ENCODE peak calls at places on chromosomes 6 and 20, in ten cellular contexts. Y is cerebellum; B is retina; G is activated T-helper 1 cell treated with anti-CD3 and anti-CD28 coated beads, Interleukin-12 subunit alpha, Interleukin-12 subunit beta, Interleukin-2, Interleukin-4 antibody, amounts not matched to agents 30 ng/mL and 10 ng/mL and 1 ng/mL, durations not matched to agents 14 hours and 24 hours and 36 hours; D is A172; W is amniotic epithelial cell; C is NCI-H510A; M is NT2/D1; O is DMS153; J is hippocampal formation. F is an unnamed sample.

GRCh38 chr6:136510782-136511181 is 39.4 kb downstream of the MAP7 start:
- DNase-seq in G (no peak), B (no peak), J (no peak), D (no peak), O (no peak), C (no peak), Y (no peak), M (no peak), W (no peak), F (no peak)

GRCh38 chr6:43801489-43802181 is 31.6 kb downstream of the VEGFA start:
- DNase-seq in Y (peak), M (no peak), J (no peak), B (no peak), G (no peak), W (no peak), O (no peak), C (no peak), D (no peak), F (no peak)

GRCh38 chr6:31776563-31776960 is 566 bp downstream of the VWA7 start:
- DNase-seq in B (no peak), W (no peak), J (no peak), C (peak), O (peak), M (no peak), G (no peak), D (no peak), Y (peak), F (no peak)

GRCh38 chr6:169766232-169766631 is 14.8 kb downstream of the ERMARD start:
- DNase-seq in W (no peak), O (no peak), C (no peak), G (no peak), B (no peak), M (no peak), D (no peak), Y (no peak), J (no peak), F (no peak)

GRCh38 chr6:40688214-40688761 is 101.1 kb upstream of the LRFN2 start:
- DNase-seq in W (peak), D (no peak), M (no peak), C (no peak), B (no peak), O (no peak), Y (no peak), G (no peak), J (no peak), F (no peak)

GRCh38 chr6:108027054-108027453 is 47.5 kb downstream of the OSTM1 start:
- DNase-seq in G (no peak), Y (peak), C (no peak), W (no peak), B (no peak), J (no peak), D (no peak), M (no peak), O (no peak), F (no peak)

GRCh38 chr6:148082044-148082443 is 260.6 kb upstream of the SASH1 start:
- DNase-seq in W (no peak), M (no peak), J (no peak), O (no peak), Y (no peak), C (no peak), G (no peak), D (no peak), B (peak), F (no peak)

GRCh38 chr6:100100776-100101175 is 106.8 kb upstream of the MCHR2 start:
- DNase-seq in B (no peak), M (no peak), O (no peak), D (no peak), W (no peak), C (no peak), Y (no peak), J (no peak), G (no peak), F (no peak)

GRCh38 chr20:41228858-41229257 is 88.7 kb downstream of the ZHX3 start:
- DNase-seq in W (no peak), J (no peak), G (no peak), C (no peak), B (no peak), O (peak), Y (no peak), M (no peak), D (no peak), F (no peak)

GRCh38 chr6:46996860-46997641 is 45.1 kb downstream of the ADGRF1 start:
- DNase-seq in M (no peak), C (no peak), G (no peak), Y (no peak), O (no peak), J (no peak), W (no peak), D (no peak), B (no peak), F (no peak)